ENCODE peak calls at places on chromosome 15, in nine cellular contexts. V, R, W, X, F, Z, I, K and H are unnamed samples.

GRCh38 chr15:66233487-66234415 is 19.8 kb downstream of the MEGF11 start:
- DNase-seq in V (no peak), R (no peak), W (no peak), X (no peak), F (no peak), Z (no peak), I (peak), K (peak), H (no peak)

GRCh38 chr15:88401972-88402656 is 65.1 kb downstream of the MRPL46 start:
- DNase-seq in V (no peak), R (no peak), W (no peak), X (peak), F (no peak), Z (no peak), I (peak), K (peak), H (no peak)

GRCh38 chr15:49101536-49101935 is 53.9 kb downstream of the COPS2 start:
- DNase-seq in V (no peak), R (no peak), W (no peak), X (no peak), F (no peak), Z (no peak), I (no peak), K (peak), H (no peak)

GRCh38 chr15:52657338-52657737 is 21.9 kb downstream of the ATOSA start:
- DNase-seq in V (no peak), R (no peak), W (no peak), X (peak), F (peak), Z (no peak), I (no peak), K (peak), H (peak)

GRCh38 chr15:39273805-39274411 is 307.0 kb upstream of the THBS1 start:
- DNase-seq in V (no peak), R (no peak), W (no peak), X (no peak), F (no peak), Z (no peak), I (no peak), K (no peak), H (peak)

GRCh38 chr15:41983621-41984571 is 11.5 kb upstream of the EHD4 start:
- DNase-seq in V (no peak), R (peak), W (no peak), X (no peak), F (no peak), Z (peak), I (no peak), K (no peak), H (no peak)

GRCh38 chr15:31267161-31268107 is 59.2 kb upstream of the KLF13 start:
- DNase-seq in V (no peak), R (peak), W (no peak), X (no peak), F (no peak), Z (no peak), I (peak), K (no peak), H (no peak)

GRCh38 chr15:23690450-23690852 is 3.3 kb upstream of the NDN start:
- DNase-seq in V (peak), R (no peak), W (no peak), X (no peak), F (peak), Z (no peak), I (peak), K (peak), H (no peak)

GRCh38 chr15:56719021-56719612 is 14.2 kb downstream of the ZNF280D start:
- DNase-seq in V (no peak), R (no peak), W (no peak), X (no peak), F (no peak), Z (no peak), I (no peak), K (no peak), H (no peak)